ENCODE peak calls at places on chromosomes 12 and 14, in six cellular contexts. One of them, this sample, is unnamed.

GRCh38 chr12:7915911-7916403 is 20.0 kb downstream of the SLC2A3 start:
- DNase-seq in A549: no peak
- DNase-seq in dorsolateral prefrontal cortex: no peak
- DNase-seq in right lobe of liver: no peak
- DNase-seq in psoas muscle: no peak
- DNase-seq in brain microvascular endothelial cell: no peak
- DNase-seq in this sample: no peak

GRCh38 chr12:27472604-27473003 is 26.1 kb downstream of the SMCO2 start:
- DNase-seq in A549: no peak
- DNase-seq in dorsolateral prefrontal cortex: no peak
- DNase-seq in right lobe of liver: no peak
- DNase-seq in psoas muscle: no peak
- DNase-seq in brain microvascular endothelial cell: no peak
- DNase-seq in this sample: no peak

GRCh38 chr12:120041386-120042231 is 52.6 kb downstream of the BICDL1 start:
- DNase-seq in A549: no peak
- DNase-seq in dorsolateral prefrontal cortex: no peak
- DNase-seq in right lobe of liver: peak
- DNase-seq in psoas muscle: no peak
- DNase-seq in brain microvascular endothelial cell: no peak
- DNase-seq in this sample: no peak

GRCh38 chr12:115750340-115750739 is 527.2 kb downstream of the MED13L start:
- DNase-seq in A549: no peak
- DNase-seq in dorsolateral prefrontal cortex: no peak
- DNase-seq in right lobe of liver: no peak
- DNase-seq in psoas muscle: no peak
- DNase-seq in brain microvascular endothelial cell: no peak
- DNase-seq in this sample: no peak

GRCh38 chr14:82309199-82309598 is 775.5 kb upstream of the SEL1L start:
- DNase-seq in A549: no peak
- DNase-seq in dorsolateral prefrontal cortex: no peak
- DNase-seq in right lobe of liver: no peak
- DNase-seq in psoas muscle: no peak
- DNase-seq in brain microvascular endothelial cell: no peak
- DNase-seq in this sample: no peak

GRCh38 chr14:39102265-39102968 is 618 bp downstream of the SEC23A start:
- DNase-seq in A549: peak
- DNase-seq in dorsolateral prefrontal cortex: peak
- DNase-seq in right lobe of liver: peak
- DNase-seq in psoas muscle: no peak
- DNase-seq in brain microvascular endothelial cell: peak
- DNase-seq in this sample: no peak

GRCh38 chr12:30003321-30003720 is 219.6 kb upstream of the TMTC1 start:
- DNase-seq in A549: no peak
- DNase-seq in dorsolateral prefrontal cortex: no peak
- DNase-seq in right lobe of liver: no peak
- DNase-seq in psoas muscle: no peak
- DNase-seq in brain microvascular endothelial cell: no peak
- DNase-seq in this sample: no peak

GRCh38 chr14:71638523-71639196 is 293.6 kb upstream of the RGS6 start:
- DNase-seq in A549: no peak
- DNase-seq in dorsolateral prefrontal cortex: no peak
- DNase-seq in right lobe of liver: no peak
- DNase-seq in psoas muscle: no peak
- DNase-seq in brain microvascular endothelial cell: no peak
- DNase-seq in this sample: no peak

GRCh38 chr14:59254146-59254910 is 65.9 kb downstream of the DAAM1 start:
- DNase-seq in A549: no peak
- DNase-seq in dorsolateral prefrontal cortex: peak
- DNase-seq in right lobe of liver: peak
- DNase-seq in psoas muscle: peak
- DNase-seq in brain microvascular endothelial cell: peak
- DNase-seq in this sample: peak

GRCh38 chr12:12461281-12461922 is 101.3 kb downstream of the DUSP16 start:
- DNase-seq in A549: no peak
- DNase-seq in dorsolateral prefrontal cortex: no peak
- DNase-seq in right lobe of liver: no peak
- DNase-seq in psoas muscle: no peak
- DNase-seq in brain microvascular endothelial cell: no peak
- DNase-seq in this sample: no peak

GRCh38 chr12:43292699-43293098 is 259.3 kb downstream of the ADAMTS20 start:
- DNase-seq in A549: no peak
- DNase-seq in dorsolateral prefrontal cortex: no peak
- DNase-seq in right lobe of liver: no peak
- DNase-seq in psoas muscle: no peak
- DNase-seq in brain microvascular endothelial cell: no peak
- DNase-seq in this sample: no peak

GRCh38 chr14:69812725-69813124 is 15.7 kb upstream of the SLC10A1 start:
- DNase-seq in A549: no peak
- DNase-seq in dorsolateral prefrontal cortex: no peak
- DNase-seq in right lobe of liver: no peak
- DNase-seq in psoas muscle: no peak
- DNase-seq in brain microvascular endothelial cell: no peak
- DNase-seq in this sample: no peak

GRCh38 chr12:100576311-100577036 is 3.0 kb downstream of the GAS2L3 start:
- DNase-seq in A549: peak
- DNase-seq in dorsolateral prefrontal cortex: no peak
- DNase-seq in right lobe of liver: no peak
- DNase-seq in psoas muscle: no peak
- DNase-seq in brain microvascular endothelial cell: peak
- DNase-seq in this sample: peak

GRCh38 chr12:91074851-91075250 is 17.0 kb upstream of the KERA start:
- DNase-seq in A549: no peak
- DNase-seq in dorsolateral prefrontal cortex: no peak
- DNase-seq in right lobe of liver: no peak
- DNase-seq in psoas muscle: no peak
- DNase-seq in brain microvascular endothelial cell: no peak
- DNase-seq in this sample: no peak

GRCh38 chr12:92745874-92746553 is 43.2 kb downstream of the PLEKHG7 start:
- DNase-seq in A549: peak
- DNase-seq in dorsolateral prefrontal cortex: peak
- DNase-seq in right lobe of liver: no peak
- DNase-seq in psoas muscle: peak
- DNase-seq in brain microvascular endothelial cell: peak
- DNase-seq in this sample: peak

GRCh38 chr12:131457331-131458047 is 253.4 kb upstream of the SFSWAP start:
- DNase-seq in A549: no peak
- DNase-seq in dorsolateral prefrontal cortex: no peak
- DNase-seq in right lobe of liver: no peak
- DNase-seq in psoas muscle: no peak
- DNase-seq in brain microvascular endothelial cell: no peak
- DNase-seq in this sample: no peak

GRCh38 chr14:61973981-61974380 is 211.8 kb downstream of the SNAPC1 start:
- DNase-seq in A549: no peak
- DNase-seq in dorsolateral prefrontal cortex: no peak
- DNase-seq in right lobe of liver: no peak
- DNase-seq in psoas muscle: no peak
- DNase-seq in brain microvascular endothelial cell: peak
- DNase-seq in this sample: no peak

GRCh38 chr12:39912211-39912980 is 193.5 kb downstream of the SLC2A13 start:
- DNase-seq in A549: no peak
- DNase-seq in dorsolateral prefrontal cortex: no peak
- DNase-seq in right lobe of liver: peak
- DNase-seq in psoas muscle: no peak
- DNase-seq in brain microvascular endothelial cell: no peak
- DNase-seq in this sample: no peak

GRCh38 chr12:95224202-95225170 is 6.9 kb downstream of the VEZT start:
- DNase-seq in A549: no peak
- DNase-seq in dorsolateral prefrontal cortex: no peak
- DNase-seq in right lobe of liver: no peak
- DNase-seq in psoas muscle: no peak
- DNase-seq in brain microvascular endothelial cell: peak
- DNase-seq in this sample: no peak

GRCh38 chr14:106508216-106508615 is 981.8 kb downstream of the TMEM121 start:
- DNase-seq in A549: no peak
- DNase-seq in dorsolateral prefrontal cortex: no peak
- DNase-seq in right lobe of liver: no peak
- DNase-seq in psoas muscle: no peak
- DNase-seq in brain microvascular endothelial cell: no peak
- DNase-seq in this sample: no peak

GRCh38 chr12:120981407-120981921 is 3.1 kb downstream of the HNF1A start:
- DNase-seq in A549: no peak
- DNase-seq in dorsolateral prefrontal cortex: no peak
- DNase-seq in right lobe of liver: no peak
- DNase-seq in psoas muscle: no peak
- DNase-seq in brain microvascular endothelial cell: no peak
- DNase-seq in this sample: no peak

GRCh38 chr14:51138353-51139103 is 43.6 kb upstream of the TRIM9 start:
- DNase-seq in A549: no peak
- DNase-seq in dorsolateral prefrontal cortex: no peak
- DNase-seq in right lobe of liver: no peak
- DNase-seq in psoas muscle: no peak
- DNase-seq in brain microvascular endothelial cell: no peak
- DNase-seq in this sample: no peak

GRCh38 chr14:51368721-51369163 is 128.7 kb downstream of the TMX1 start:
- DNase-seq in A549: no peak
- DNase-seq in dorsolateral prefrontal cortex: no peak
- DNase-seq in right lobe of liver: no peak
- DNase-seq in psoas muscle: no peak
- DNase-seq in brain microvascular endothelial cell: peak
- DNase-seq in this sample: peak

GRCh38 chr14:95025218-95025617 is 132.1 kb downstream of the DICER1 start:
- DNase-seq in A549: no peak
- DNase-seq in dorsolateral prefrontal cortex: no peak
- DNase-seq in right lobe of liver: no peak
- DNase-seq in psoas muscle: no peak
- DNase-seq in brain microvascular endothelial cell: no peak
- DNase-seq in this sample: no peak

GRCh38 chr14:101062611-101063010 is 159.1 kb upstream of the RTL1 start:
- DNase-seq in A549: no peak
- DNase-seq in dorsolateral prefrontal cortex: no peak
- DNase-seq in right lobe of liver: no peak
- DNase-seq in psoas muscle: no peak
- DNase-seq in brain microvascular endothelial cell: no peak
- DNase-seq in this sample: no peak

DNA sequence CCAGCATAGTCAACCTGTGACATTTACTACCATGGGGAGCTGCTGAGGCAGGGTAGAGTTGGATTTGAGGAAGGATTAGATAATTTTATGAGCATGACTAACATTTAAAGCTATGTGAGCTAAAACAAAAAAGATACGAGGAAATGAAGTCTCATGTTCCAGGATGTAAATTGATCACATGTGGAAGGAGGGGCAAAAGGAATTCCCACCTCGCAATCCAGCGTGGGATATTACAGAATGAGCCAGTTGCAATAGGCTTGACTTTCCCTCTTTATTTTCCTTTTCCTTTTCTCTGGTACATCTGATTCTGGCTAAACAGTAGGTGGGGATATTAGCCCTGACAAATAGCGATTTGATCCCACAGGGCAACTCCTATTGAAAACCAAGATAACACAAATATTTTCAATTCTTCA is 214.9 kb upstream of the HMGA2 start:
- DNase-seq in A549: no peak
- DNase-seq in dorsolateral prefrontal cortex: no peak
- DNase-seq in right lobe of liver: no peak
- DNase-seq in psoas muscle: no peak
- DNase-seq in brain microvascular endothelial cell: peak
- DNase-seq in this sample: peak
- TF ChIP-seq CTCF in A549: peak
- TF ChIP-seq CTCF in dorsolateral prefrontal cortex: peak
- TF ChIP-seq CTCF in right lobe of liver: no peak
- TF ChIP-seq CTCF in psoas muscle: no peak
- TF ChIP-seq CTCF in brain microvascular endothelial cell: peak
- TF ChIP-seq CTCF in this sample: peak

DNA sequence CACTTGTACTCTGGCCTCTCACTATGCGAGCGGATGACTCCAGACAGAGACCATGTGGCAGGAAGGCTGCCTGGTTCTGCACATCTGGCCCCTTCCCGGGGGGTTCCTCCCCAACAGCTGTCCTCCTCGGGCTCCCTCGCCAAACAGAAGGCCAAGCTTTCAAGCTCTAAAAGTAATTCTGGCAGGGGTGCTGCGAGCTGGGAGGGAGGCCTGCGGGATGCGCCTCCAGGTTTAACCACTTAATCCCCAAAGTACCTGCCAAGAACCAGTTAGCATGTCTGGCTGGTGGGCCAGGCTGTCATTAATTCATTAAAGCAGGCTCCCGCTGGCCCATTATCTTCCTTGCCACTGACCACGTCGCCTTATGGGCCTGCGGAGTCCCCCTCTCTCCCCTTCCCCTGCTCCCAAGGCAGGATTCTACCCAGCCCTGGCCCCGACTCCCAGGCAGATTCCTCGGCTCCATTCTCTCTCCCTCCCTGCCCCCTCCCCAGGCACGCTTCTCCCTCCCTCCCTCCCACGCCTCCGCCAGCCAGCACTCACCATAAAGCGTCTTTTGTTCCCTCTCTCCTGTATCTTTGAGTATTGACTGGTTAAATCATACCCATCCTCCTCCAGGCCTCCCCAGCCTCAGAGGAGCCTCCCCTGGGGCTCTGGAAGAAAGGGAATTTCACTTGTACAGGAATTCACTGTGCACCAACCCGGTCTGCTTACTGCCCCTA is 4.9 kb downstream of the HRK start:
- DNase-seq in A549: no peak
- DNase-seq in dorsolateral prefrontal cortex: no peak
- DNase-seq in right lobe of liver: no peak
- DNase-seq in psoas muscle: no peak
- DNase-seq in brain microvascular endothelial cell: no peak
- DNase-seq in this sample: no peak
- H3K4me3 ChIP-seq in A549: no peak
- H3K4me3 ChIP-seq in dorsolateral prefrontal cortex: no peak
- H3K4me3 ChIP-seq in right lobe of liver: no peak
- H3K4me3 ChIP-seq in psoas muscle: no peak
- H3K4me3 ChIP-seq in brain microvascular endothelial cell: no peak
- H3K4me3 ChIP-seq in this sample: no peak

GRCh38 chr12:53011889-53012288 is 5.6 kb downstream of the EIF4B start:
- DNase-seq in A549: no peak
- DNase-seq in dorsolateral prefrontal cortex: no peak
- DNase-seq in right lobe of liver: no peak
- DNase-seq in psoas muscle: no peak
- DNase-seq in brain microvascular endothelial cell: no peak
- DNase-seq in this sample: no peak
- TF ChIP-seq CTCF in A549: no peak
- TF ChIP-seq CTCF in dorsolateral prefrontal cortex: no peak
- TF ChIP-seq CTCF in right lobe of liver: no peak
- TF ChIP-seq CTCF in psoas muscle: no peak
- TF ChIP-seq CTCF in brain microvascular endothelial cell: no peak
- TF ChIP-seq CTCF in this sample: no peak

GRCh38 chr12:94193623-94194022 is 45.2 kb downstream of the PLXNC1 start:
- DNase-seq in A549: no peak
- DNase-seq in dorsolateral prefrontal cortex: no peak
- DNase-seq in right lobe of liver: no peak
- DNase-seq in psoas muscle: no peak
- DNase-seq in brain microvascular endothelial cell: no peak
- DNase-seq in this sample: no peak

GRCh38 chr12:94191023-94191422 is 42.6 kb downstream of the PLXNC1 start:
- DNase-seq in A549: no peak
- DNase-seq in dorsolateral prefrontal cortex: no peak
- DNase-seq in right lobe of liver: no peak
- DNase-seq in psoas muscle: no peak
- DNase-seq in brain microvascular endothelial cell: no peak
- DNase-seq in this sample: no peak

GRCh38 chr12:94192506-94192905 is 44.1 kb downstream of the PLXNC1 start:
- DNase-seq in A549: no peak
- DNase-seq in dorsolateral prefrontal cortex: no peak
- DNase-seq in right lobe of liver: no peak
- DNase-seq in psoas muscle: no peak
- DNase-seq in brain microvascular endothelial cell: no peak
- DNase-seq in this sample: no peak

GRCh38 chr12:94195483-94195882 is 47.1 kb downstream of the PLXNC1 start:
- DNase-seq in A549: no peak
- DNase-seq in dorsolateral prefrontal cortex: no peak
- DNase-seq in right lobe of liver: no peak
- DNase-seq in psoas muscle: no peak
- DNase-seq in brain microvascular endothelial cell: no peak
- DNase-seq in this sample: no peak

GRCh38 chr12:94193168-94193567 is 44.8 kb downstream of the PLXNC1 start:
- DNase-seq in A549: no peak
- DNase-seq in dorsolateral prefrontal cortex: no peak
- DNase-seq in right lobe of liver: no peak
- DNase-seq in psoas muscle: no peak
- DNase-seq in brain microvascular endothelial cell: no peak
- DNase-seq in this sample: no peak
- H3K4me3 ChIP-seq in A549: no peak
- H3K4me3 ChIP-seq in dorsolateral prefrontal cortex: no peak
- H3K4me3 ChIP-seq in right lobe of liver: no peak
- H3K4me3 ChIP-seq in psoas muscle: no peak
- H3K4me3 ChIP-seq in brain microvascular endothelial cell: no peak
- H3K4me3 ChIP-seq in this sample: no peak